ENCODE peak calls at places on chromosomes 3 and 15, in seven cellular contexts. I, Y, H, O, W, X and P are unnamed samples.

GRCh38 chr3:168288511-168289268 is 193.0 kb upstream of the GOLIM4 start:
- DNase-seq in I (no peak), Y (no peak), H (no peak), O (peak), W (no peak), X (no peak), P (no peak)

GRCh38 chr15:31485911-31486461 is 159.4 kb downstream of the KLF13 start:
- DNase-seq in I (no peak), Y (no peak), H (no peak), O (no peak), W (peak), X (no peak), P (no peak)

GRCh38 chr3:197883541-197883940 is 66.4 kb upstream of the RPL35A start:
- DNase-seq in I (no peak), Y (no peak), H (no peak), O (no peak), W (no peak), X (no peak), P (no peak)

GRCh38 chr3:147381610-147382009 is 24.7 kb downstream of the ZIC4 start:
- DNase-seq in I (no peak), Y (no peak), H (no peak), O (no peak), W (no peak), X (no peak), P (no peak)

GRCh38 chr3:170765419-170766078 is 104.4 kb downstream of the RPL22L1 start:
- DNase-seq in I (no peak), Y (no peak), H (no peak), O (no peak), W (peak), X (peak), P (no peak)

GRCh38 chr3:177335728-177336127 is 138.4 kb upstream of the TBL1XR1 start:
- DNase-seq in I (no peak), Y (no peak), H (no peak), O (no peak), W (no peak), X (no peak), P (no peak)

GRCh38 chr3:191269289-191270085 is 59.7 kb upstream of the CCDC50 start:
- DNase-seq in I (no peak), Y (no peak), H (no peak), O (no peak), W (no peak), X (no peak), P (no peak)

GRCh38 chr3:38577089-38578080 is 72.1 kb downstream of the SCN5A start:
- DNase-seq in I (no peak), Y (no peak), H (no peak), O (no peak), W (no peak), X (no peak), P (no peak)

GRCh38 chr3:72263223-72264015 is 478.5 kb upstream of the PROK2 start:
- DNase-seq in I (no peak), Y (no peak), H (no peak), O (no peak), W (no peak), X (no peak), P (no peak)

GRCh38 chr15:39908186-39908585 is 11.9 kb downstream of the GPR176 start:
- DNase-seq in I (no peak), Y (no peak), H (no peak), O (peak), W (no peak), X (no peak), P (no peak)

GRCh38 chr3:169811606-169812123 is 1.0 kb upstream of the LRRIQ4 start:
- DNase-seq in I (no peak), Y (no peak), H (no peak), O (no peak), W (no peak), X (no peak), P (no peak)

DNA sequence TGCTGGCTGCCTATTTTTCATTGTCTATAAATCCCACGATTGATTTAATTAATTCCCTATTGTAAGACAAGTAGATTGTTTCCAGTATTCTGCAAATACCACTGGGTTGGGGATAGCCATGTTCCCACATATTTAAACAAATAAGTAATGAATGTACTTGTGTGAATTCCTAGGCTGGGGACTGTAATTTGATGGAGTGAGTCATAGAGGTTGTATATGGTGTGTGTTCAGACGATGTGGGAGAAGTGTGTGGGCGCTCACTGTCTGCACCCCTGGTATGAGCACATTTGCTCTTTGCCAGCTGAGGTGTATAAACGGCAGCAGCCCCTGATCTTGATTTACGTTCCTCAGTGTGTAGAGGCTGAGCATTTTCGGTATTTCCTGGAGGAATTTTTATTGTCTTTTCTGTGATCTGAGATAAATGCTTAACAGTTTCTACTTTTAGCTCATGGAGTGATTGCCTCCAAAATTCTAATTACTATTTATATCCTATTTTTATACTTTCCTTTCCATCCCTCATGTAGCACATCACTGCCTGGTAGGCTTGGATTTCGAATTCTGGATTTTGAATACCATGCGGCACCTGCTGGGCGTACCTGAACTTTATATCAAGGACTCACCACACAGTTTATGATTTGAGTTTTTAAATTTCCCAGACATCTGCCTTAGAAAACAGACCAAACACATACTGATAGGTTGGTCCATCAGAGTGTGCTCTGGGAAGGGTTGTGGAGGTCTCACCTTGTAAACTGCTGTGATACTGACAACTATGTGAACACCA is 6.2 kb downstream of the TRAK1 start:
- DNase-seq in I (no peak), Y (no peak), H (no peak), O (no peak), W (no peak), X (no peak), P (no peak)
- TF ChIP-seq EP300 in I (no peak), Y (no peak), H (no peak), O (no peak), W (no peak), X (no peak), P (no peak)

GRCh38 chr15:82298032-82298431 is 35.4 kb downstream of the SAXO2 start:
- DNase-seq in I (no peak), Y (no peak), H (no peak), O (no peak), W (no peak), X (no peak), P (no peak)

GRCh38 chr15:82298520-82298919 is 35.9 kb downstream of the SAXO2 start:
- DNase-seq in I (no peak), Y (no peak), H (no peak), O (no peak), W (no peak), X (no peak), P (no peak)

GRCh38 chr15:82297546-82297945 is 34.9 kb downstream of the SAXO2 start:
- DNase-seq in I (no peak), Y (no peak), H (no peak), O (no peak), W (no peak), X (no peak), P (no peak)

DNA sequence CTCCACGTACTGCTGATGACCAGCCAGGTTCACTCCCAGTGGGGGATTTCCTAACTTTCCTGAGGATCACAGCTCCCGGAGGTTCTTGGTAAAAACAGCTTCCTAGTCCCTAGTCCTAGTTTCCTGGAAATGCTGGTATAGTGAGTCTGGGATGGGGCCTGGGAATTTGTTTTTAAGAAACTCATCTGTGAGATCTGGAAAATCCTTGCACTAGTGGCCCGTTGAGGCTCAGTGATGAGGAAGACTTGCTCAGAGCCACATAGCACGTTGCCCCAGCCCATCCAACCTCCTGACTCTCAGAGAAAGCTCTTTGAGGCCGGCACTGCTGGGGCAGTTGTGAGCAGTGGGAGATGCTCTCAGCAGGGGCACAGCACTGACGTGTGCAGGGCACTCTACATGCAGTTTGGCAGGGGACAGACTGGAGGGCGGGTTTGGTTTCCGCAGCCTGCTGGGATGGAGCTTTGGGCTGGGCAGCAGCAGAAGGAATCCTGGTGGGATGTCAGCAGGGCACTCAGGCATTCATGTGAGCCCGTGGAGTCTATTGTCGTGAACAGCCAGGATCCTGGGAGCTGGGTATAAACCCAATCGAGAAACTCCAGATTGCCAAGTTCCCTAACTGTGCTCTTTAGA is 31.6 kb downstream of the SAXO2 start:
- DNase-seq in I (no peak), Y (no peak), H (no peak), O (no peak), W (no peak), X (no peak), P (no peak)
- TF ChIP-seq EP300 in I (no peak), Y (no peak), H (no peak), O (no peak), W (no peak), X (no peak), P (no peak)

DNA sequence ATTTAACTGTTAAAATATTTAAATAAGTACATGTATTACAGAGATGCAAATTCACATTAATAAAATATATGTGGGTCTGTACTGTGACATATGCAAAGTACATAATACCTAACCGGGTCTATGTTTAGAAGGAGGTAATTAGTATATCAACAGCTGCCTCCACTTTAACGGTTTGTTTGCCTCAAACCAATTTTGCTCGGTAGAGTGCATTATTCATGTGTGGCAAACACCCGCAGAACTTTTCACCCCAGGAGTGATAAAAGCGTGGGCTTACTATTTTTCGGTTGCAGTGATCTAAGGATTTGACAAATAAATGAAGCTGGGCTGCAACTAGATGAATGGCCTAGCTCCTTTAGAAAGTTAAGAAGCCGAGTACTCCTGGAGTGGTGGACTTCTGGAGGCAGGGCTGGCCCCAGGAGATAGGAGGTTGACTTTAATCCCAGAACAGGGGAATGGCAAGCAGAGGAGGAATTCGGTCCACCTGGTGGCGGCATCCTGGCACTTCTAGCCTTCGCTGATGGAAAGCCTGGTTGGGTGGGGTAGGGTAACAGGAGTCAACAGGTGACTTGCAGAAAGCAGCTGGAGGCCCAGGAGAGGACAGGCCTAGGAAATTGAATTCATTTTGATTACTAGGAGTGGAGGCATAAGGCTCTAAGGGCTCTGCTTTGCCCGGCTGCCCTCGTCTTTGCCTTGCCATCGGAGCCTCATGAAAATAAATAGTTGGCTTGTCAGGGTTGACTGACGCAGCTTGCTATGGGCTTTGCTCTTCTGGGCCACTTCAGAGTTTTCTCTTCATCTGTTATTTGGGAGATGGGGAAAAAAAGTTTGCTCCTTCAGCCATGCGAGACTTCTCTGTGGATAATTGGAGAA is 2.4 kb downstream of the SLCO3A1 start:
- DNase-seq in I (peak), Y (no peak), H (peak), O (peak), W (no peak), X (peak), P (no peak)
- TF ChIP-seq EP300 in I (no peak), Y (no peak), H (no peak), O (no peak), W (no peak), X (no peak), P (no peak)

GRCh38 chr15:69755571-69756310 is 303.1 kb downstream of the RPLP1 start:
- DNase-seq in I (no peak), Y (no peak), H (no peak), O (no peak), W (no peak), X (no peak), P (no peak)
- TF ChIP-seq EP300 in I (no peak), Y (no peak), H (no peak), O (no peak), W (no peak), X (no peak), P (no peak)

GRCh38 chr3:52339612-52340011 is 23.5 kb downstream of the DNAH1 start:
- DNase-seq in I (peak), Y (no peak), H (no peak), O (peak), W (no peak), X (peak), P (peak)
- TF ChIP-seq EP300 in I (no peak), Y (no peak), H (no peak), O (no peak), W (no peak), X (no peak), P (no peak)

DNA sequence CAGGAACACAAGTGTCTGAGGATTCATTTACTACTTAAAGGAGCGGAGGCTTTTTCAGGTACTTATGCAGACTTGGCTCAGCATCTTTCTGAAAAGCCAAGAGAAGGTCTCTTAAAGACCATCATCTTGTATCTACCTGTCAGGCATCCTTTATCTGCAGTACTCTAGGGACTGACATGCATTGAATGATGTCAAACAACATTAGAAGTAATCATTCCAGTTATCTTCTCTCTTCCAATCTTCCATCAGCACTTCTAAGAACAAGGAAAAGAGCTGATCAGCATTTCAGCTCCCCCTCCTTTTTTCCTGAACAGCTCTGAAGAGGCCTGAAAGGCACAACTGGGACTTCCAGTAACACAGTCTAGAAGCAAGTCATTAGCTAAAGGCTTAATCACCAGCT is 214.8 kb downstream of the KCNH8 start:
- DNase-seq in I (no peak), Y (no peak), H (no peak), O (no peak), W (no peak), X (no peak), P (no peak)
- TF ChIP-seq EP300 in I (no peak), Y (no peak), H (no peak), O (no peak), W (no peak), X (no peak), P (no peak)